ENCODE peak calls at places on chromosomes 7 and 10, in seven cellular contexts. K, L, Z, S, D, X and Y are unnamed samples.
A peak's percentile ranks its signal among the peaks of the same experiment; 100 is the strongest.

GRCh38 chr7:142438923-142439515 is 181.2 kb upstream of the PRSS58 start:
- DNase-seq in L (no peak), K (no peak), X (peak; percentile 80), S (no peak), D (no peak), Z (no peak), Y (no peak)

GRCh38 chr10:42177077-42177792 is 461.1 kb downstream of the ZNF33B start:
- DNase-seq in K (no peak), X (no peak), S (no peak), D (no peak), L (no peak), Z (no peak), Y (no peak)

GRCh38 chr10:93458821-93459257 is 23.3 kb downstream of the MYOF start:
- DNase-seq in K (no peak), S (peak; percentile 100), L (no peak), X (peak; percentile 99), D (peak; percentile 100), Z (no peak), Y (no peak)

GRCh38 chr10:5094265-5095205 is at the start of gene AKR1C3:
- DNase-seq in S (no peak), Z (no peak), L (peak; percentile 48), X (peak; percentile 83), D (peak; percentile 77), K (peak; percentile 24), Y (no peak)

GRCh38 chr10:126458453-126458852 is 70.2 kb upstream of the ADAM12 start:
- DNase-seq in L (no peak), S (no peak), X (peak; percentile 60), K (no peak), Z (no peak), D (peak; percentile 6), Y (no peak)

GRCh38 chr7:33836797-33837355 is 68.5 kb upstream of the BMPER start:
- DNase-seq in X (no peak), Z (no peak), K (no peak), S (no peak), D (no peak), L (no peak), Y (no peak)

GRCh38 chr10:93465806-93466675 is 16.1 kb downstream of the MYOF start:
- DNase-seq in L (peak; percentile 43), S (peak; percentile 92), D (peak; percentile 99), Z (no peak), K (peak; percentile 84), X (peak; percentile 98), Y (peak; percentile 56)

GRCh38 chr7:1248077-1248458 is 15.4 kb downstream of the UNCX start:
- DNase-seq in K (peak; percentile 45), Z (no peak), S (no peak), D (no peak), X (no peak), L (no peak), Y (no peak)

GRCh38 chr7:38744746-38745145 is 113.6 kb upstream of the AMPH start:
- DNase-seq in L (no peak), S (peak; percentile 2), Z (no peak), K (no peak), D (peak; percentile 90), X (peak; percentile 38), Y (no peak)

GRCh38 chr7:46532571-46532970 is 611.5 kb upstream of the IGFBP3 start:
- DNase-seq in K (no peak), D (peak; percentile 61), Z (no peak), L (no peak), X (no peak), S (no peak), Y (no peak)

GRCh38 chr7:52260046-52260665 is 775.3 kb upstream of the POM121L12 start:
- DNase-seq in L (peak; percentile 14), S (no peak), Z (no peak), K (no peak), X (no peak), D (no peak), Y (no peak)

GRCh38 chr7:115232041-115232440 is 310.1 kb downstream of the MDFIC start:
- DNase-seq in K (no peak), Z (no peak), D (no peak), S (no peak), L (no peak), X (no peak), Y (no peak)

GRCh38 chr10:12201543-12201942 is 5.6 kb downstream of the CDC123 start:
- DNase-seq in S (no peak), L (no peak), K (no peak), D (peak; percentile 69), Z (no peak), X (no peak), Y (no peak)

GRCh38 chr7:12102527-12102926 is 108.6 kb upstream of the TMEM106B start:
- DNase-seq in D (no peak), K (no peak), X (no peak), L (no peak), Z (no peak), S (no peak), Y (no peak)

GRCh38 chr7:144004703-144005102 is 4.6 kb downstream of the OR6B1 start:
- DNase-seq in K (no peak), L (no peak), D (no peak), Z (no peak), X (no peak), S (no peak), Y (no peak)

GRCh38 chr7:28738384-28738783 is 219.7 kb downstream of the TRIL start:
- DNase-seq in D (no peak), Z (no peak), L (no peak), S (no peak), X (no peak), K (no peak), Y (no peak)

GRCh38 chr10:513393-513792 is 176.1 kb downstream of the DIP2C start:
- DNase-seq in Z (no peak), K (no peak), X (no peak), S (no peak), L (no peak), D (peak; percentile 30), Y (no peak)

GRCh38 chr7:150566123-150566522 is 1.1 kb upstream of the GIMAP4 start:
- DNase-seq in S (no peak), L (no peak), Z (no peak), X (no peak), K (no peak), D (no peak), Y (no peak)

GRCh38 chr7:131068604-131069021 is 259.1 kb upstream of the MKLN1 start:
- DNase-seq in Z (no peak), K (no peak), X (peak; percentile 17), D (peak; percentile 5), L (no peak), S (no peak), Y (no peak)

GRCh38 chr10:67657775-67658174 is 38.2 kb downstream of the CTNNA3 start:
- DNase-seq in L (peak; percentile 41), D (no peak), X (no peak), Z (no peak), S (no peak), K (no peak), Y (no peak)

GRCh38 chr7:66150471-66150870 is 35.8 kb downstream of the CRCP start:
- DNase-seq in D (no peak), K (no peak), Z (no peak), X (peak; percentile 80), L (no peak), S (no peak), Y (no peak)

GRCh38 chr10:83562381-83562780 is 576.9 kb upstream of the GHITM start:
- DNase-seq in L (no peak), X (no peak), S (no peak), D (no peak), K (no peak), Z (no peak), Y (no peak)

GRCh38 chr10:33979195-33979594 is 644.7 kb upstream of the NRP1 start:
- DNase-seq in Z (no peak), K (no peak), S (no peak), L (no peak), D (no peak), X (no peak), Y (no peak)

GRCh38 chr7:28132959-28133745 is 47.4 kb downstream of the JAZF1 start:
- DNase-seq in L (no peak), Z (no peak), X (peak; percentile 45), D (peak; percentile 12), K (no peak), S (no peak), Y (no peak)

GRCh38 chr10:80156216-80156615 is 23.7 kb downstream of the PLAC9 start:
- DNase-seq in S (no peak), L (no peak), K (no peak), X (peak; percentile 72), Z (no peak), D (no peak), Y (no peak)